ENCODE peak calls at places on chromosomes 13 and 19, in six cellular contexts. A, N, B, O, P and Y are unnamed samples.

GRCh38 chr19:532578-533484 is 1.3 kb downstream of the CDC34 start:
- DNase-seq in A (peak), N (peak), B (peak), O (peak), P (peak), Y (peak)

GRCh38 chr13:23447927-23448326 is 14.4 kb upstream of the SACS start:
- DNase-seq in A (no peak), N (no peak), B (peak), O (no peak), P (no peak), Y (peak)

GRCh38 chr19:48661746-48662145 is 11.1 kb downstream of the NTN5 start:
- DNase-seq in A (no peak), N (no peak), B (no peak), O (no peak), P (no peak), Y (no peak)

GRCh38 chr13:59734393-59734792 is 429.3 kb downstream of the DIAPH3 start:
- DNase-seq in A (no peak), N (no peak), B (no peak), O (no peak), P (no peak), Y (no peak)

GRCh38 chr13:96431044-96431581 is 341.2 kb downstream of the HS6ST3 start:
- DNase-seq in A (no peak), N (no peak), B (no peak), O (no peak), P (no peak), Y (no peak)

GRCh38 chr13:109628251-109628699 is 158.1 kb downstream of the IRS2 start:
- DNase-seq in A (no peak), N (peak), B (peak), O (no peak), P (no peak), Y (peak)

GRCh38 chr19:3465552-3465951 is 14.8 kb downstream of the SMIM24 start:
- DNase-seq in A (no peak), N (no peak), B (no peak), O (no peak), P (no peak), Y (no peak)

GRCh38 chr19:13881231-13881691 is 4.3 kb downstream of the NANOS3 start:
- DNase-seq in A (no peak), N (no peak), B (peak), O (no peak), P (peak), Y (no peak)

GRCh38 chr13:41614671-41615519 is 157.5 kb downstream of the RGCC start:
- DNase-seq in A (no peak), N (no peak), B (peak), O (no peak), P (no peak), Y (peak)

GRCh38 chr13:44455781-44456180 is 82.2 kb downstream of the SERP2 start:
- DNase-seq in A (no peak), N (no peak), B (no peak), O (no peak), P (no peak), Y (no peak)

GRCh38 chr19:57027360-57027759 is 92.4 kb upstream of the USP29 start:
- DNase-seq in A (no peak), N (no peak), B (no peak), O (no peak), P (peak), Y (no peak)
- H3K4me3 ChIP-seq in A (no peak), N (no peak), B (no peak), O (no peak), P (no peak), Y (no peak)

GRCh38 chr19:55239004-55239403 is 10.4 kb upstream of the TMEM86B start:
- DNase-seq in A (no peak), N (no peak), B (no peak), O (no peak), P (no peak), Y (no peak)
- TF ChIP-seq CTCF in A (no peak), N (no peak), B (no peak), O (no peak), P (no peak), Y (no peak)

DNA sequence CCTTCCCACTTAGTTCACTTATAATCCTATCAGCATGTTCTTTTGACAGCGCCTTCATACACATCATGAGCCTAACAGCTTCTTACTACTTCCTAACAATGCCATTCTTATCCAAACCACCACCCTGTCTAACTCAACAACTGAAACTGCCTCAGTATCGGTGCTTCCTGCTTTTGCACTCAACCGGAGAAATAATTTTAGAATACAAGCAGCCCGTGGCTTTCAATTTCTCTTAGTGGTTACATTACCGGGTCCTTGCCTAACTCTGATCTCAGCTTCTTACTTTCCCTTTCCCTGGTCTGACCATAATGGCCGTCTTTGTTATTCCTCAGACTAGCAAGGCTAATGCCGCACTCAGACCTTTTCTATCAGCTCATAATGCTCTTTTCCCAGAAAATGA is 17.0 kb downstream of the ZFP82 start:
- DNase-seq in A (no peak), N (no peak), B (no peak), O (no peak), P (no peak), Y (no peak)
- H3K4me3 ChIP-seq in A (no peak), N (no peak), B (no peak), O (no peak), P (no peak), Y (no peak)

GRCh38 chr13:74794582-74794981 is 660.4 kb upstream of the KLF12 start:
- DNase-seq in A (no peak), N (no peak), B (no peak), O (no peak), P (no peak), Y (peak)
- TF ChIP-seq CTCF in A (peak), N (no peak), B (peak), O (no peak), P (no peak), Y (peak)

GRCh38 chr19:5150902-5151741 is 182.2 kb downstream of the KDM4B start:
- DNase-seq in A (peak), N (no peak), B (no peak), O (peak), P (no peak), Y (no peak)
- H3K4me3 ChIP-seq in A (no peak), N (no peak), B (no peak), O (no peak), P (no peak), Y (no peak)

DNA sequence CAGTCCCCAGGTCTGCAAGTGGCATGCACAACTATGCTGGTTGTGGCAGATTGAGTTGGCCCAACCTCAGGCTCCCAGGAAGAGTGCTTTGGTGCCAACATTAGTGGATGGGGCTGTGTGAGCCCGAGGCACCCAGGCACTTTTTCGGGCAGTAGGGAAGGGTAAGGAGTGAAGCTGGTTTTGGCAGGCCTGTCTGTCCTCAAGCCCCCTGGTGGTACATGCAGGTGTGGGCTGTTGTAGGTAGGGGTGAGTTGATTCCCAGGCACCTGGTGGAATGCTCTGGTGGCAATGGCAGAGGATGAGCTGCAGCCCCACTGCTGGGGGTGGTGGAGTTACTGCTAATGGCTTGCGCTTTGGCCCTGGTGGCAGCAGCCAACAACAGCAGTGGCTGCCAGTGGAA is 723.7 kb upstream of the SLITRK1 start:
- DNase-seq in A (no peak), N (no peak), B (no peak), O (no peak), P (no peak), Y (no peak)
- TF ChIP-seq CTCF in A (no peak), N (no peak), B (no peak), O (no peak), P (no peak), Y (no peak)